ENCODE peak calls at places on chromosome 1, in four cellular contexts. One of them, this sample, is unnamed.

GRCh38 chr1:155006601-155007101 is 4.0 kb downstream of the ZBTB7B start:
- DNase-seq in HepG2: no peak
- DNase-seq in H1: no peak
- DNase-seq in HCT116: no peak
- DNase-seq in this sample: no peak

GRCh38 chr1:2290595-2291510 is 62.7 kb downstream of the SKI start:
- DNase-seq in HepG2: no peak
- DNase-seq in H1: no peak
- DNase-seq in HCT116: no peak
- DNase-seq in this sample: no peak

GRCh38 chr1:232923739-232924386 is 26.5 kb upstream of the NTPCR start:
- DNase-seq in HepG2: no peak
- DNase-seq in H1: no peak
- DNase-seq in HCT116: no peak
- DNase-seq in this sample: no peak

GRCh38 chr1:59570524-59570923 is 244.2 kb upstream of the HOOK1 start:
- DNase-seq in HepG2: peak
- DNase-seq in H1: no peak
- DNase-seq in HCT116: no peak
- DNase-seq in this sample: no peak

GRCh38 chr1:182143825-182144661 is 82.5 kb upstream of the ZNF648 start:
- DNase-seq in HepG2: no peak
- DNase-seq in H1: peak
- DNase-seq in HCT116: no peak
- DNase-seq in this sample: peak

GRCh38 chr1:227885648-227886502 is 61.9 kb downstream of the WNT9A start:
- DNase-seq in HepG2: no peak
- DNase-seq in H1: peak
- DNase-seq in HCT116: peak
- DNase-seq in this sample: peak

GRCh38 chr1:150876111-150876434 is 326 bp downstream of the ARNT start:
- DNase-seq in HepG2: peak
- DNase-seq in H1: no peak
- DNase-seq in HCT116: peak
- DNase-seq in this sample: no peak

GRCh38 chr1:241615043-241615974 is 24.9 kb downstream of the CHML start:
- DNase-seq in HepG2: peak
- DNase-seq in H1: no peak
- DNase-seq in HCT116: no peak
- DNase-seq in this sample: no peak

GRCh38 chr1:234542211-234542850 is 63.4 kb upstream of the TARBP1 start:
- DNase-seq in HepG2: no peak
- DNase-seq in H1: no peak
- DNase-seq in HCT116: no peak
- DNase-seq in this sample: no peak

GRCh38 chr1:160144921-160145320 is 6.5 kb upstream of the ATP1A4 start:
- DNase-seq in HepG2: no peak
- DNase-seq in H1: no peak
- DNase-seq in HCT116: no peak
- DNase-seq in this sample: no peak

GRCh38 chr1:87733421-87733820 is 404.7 kb downstream of the LMO4 start:
- DNase-seq in HepG2: no peak
- DNase-seq in H1: no peak
- DNase-seq in HCT116: no peak
- DNase-seq in this sample: no peak

GRCh38 chr1:53606197-53607095 is 132.5 kb downstream of the GLIS1 start:
- DNase-seq in HepG2: no peak
- DNase-seq in H1: peak
- DNase-seq in HCT116: no peak
- DNase-seq in this sample: no peak

GRCh38 chr1:182446033-182446669 is 3.8 kb upstream of the RGSL1 start:
- DNase-seq in HepG2: peak
- DNase-seq in H1: peak
- DNase-seq in HCT116: peak
- DNase-seq in this sample: peak

GRCh38 chr1:209430107-209430506 is 153.4 kb upstream of the CAMK1G start:
- DNase-seq in HepG2: no peak
- DNase-seq in H1: no peak
- DNase-seq in HCT116: no peak
- DNase-seq in this sample: no peak
- TF ChIP-seq JUND in HepG2: no peak
- TF ChIP-seq JUND in H1: no peak
- TF ChIP-seq JUND in HCT116: no peak
- TF ChIP-seq JUND in this sample: no peak

DNA sequence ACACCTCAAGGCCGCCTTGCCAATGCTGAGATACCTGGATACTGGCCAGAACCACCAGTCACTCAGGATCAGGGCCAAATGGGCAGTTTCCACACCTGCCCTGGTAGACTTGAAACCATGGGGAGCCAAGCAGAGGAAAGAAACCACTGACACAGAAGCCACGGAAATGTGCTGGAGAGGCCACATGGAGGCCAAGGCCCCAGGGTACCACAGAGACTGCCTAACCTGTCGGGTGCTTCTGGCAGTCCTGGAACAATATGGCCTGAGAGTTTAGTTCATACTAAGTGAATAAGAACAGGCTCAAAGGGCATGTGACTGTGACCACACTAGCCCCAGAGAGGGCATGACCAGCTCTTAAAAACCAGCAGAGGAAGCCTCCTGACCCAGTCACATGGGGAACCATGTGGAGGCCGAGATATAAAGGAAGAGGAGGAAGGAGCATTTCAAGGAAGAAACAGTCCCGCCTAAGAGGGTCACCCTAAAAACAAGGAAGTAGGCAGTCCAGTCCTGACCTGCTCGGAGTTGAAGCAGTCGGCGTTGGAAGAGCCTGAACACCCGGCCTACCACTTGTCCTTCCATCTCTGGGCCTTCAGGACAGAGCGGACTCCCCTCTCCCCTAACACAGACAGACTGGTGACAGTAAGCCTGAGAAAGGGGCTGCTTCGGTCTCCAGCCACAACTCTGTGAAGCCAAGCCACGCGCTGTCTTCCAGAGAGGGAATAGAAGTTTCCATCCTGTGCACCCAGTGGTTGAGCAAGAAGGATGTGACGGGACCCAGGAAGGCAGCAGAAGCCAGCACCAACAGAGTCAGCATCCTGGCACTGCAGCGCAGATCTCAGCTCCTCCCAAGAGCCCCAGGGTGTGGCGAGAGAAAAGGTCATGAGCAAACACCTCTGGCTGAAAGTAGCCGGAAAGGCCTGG is at the start of gene DENND2D:
- DNase-seq in HepG2: no peak
- DNase-seq in H1: no peak
- DNase-seq in HCT116: no peak
- DNase-seq in this sample: no peak
- TF ChIP-seq JUND in HepG2: no peak
- TF ChIP-seq JUND in H1: no peak
- TF ChIP-seq JUND in HCT116: no peak
- TF ChIP-seq JUND in this sample: no peak

GRCh38 chr1:231094421-231094820 is 54.4 kb upstream of the FAM89A start:
- DNase-seq in HepG2: no peak
- DNase-seq in H1: no peak
- DNase-seq in HCT116: no peak
- DNase-seq in this sample: no peak

GRCh38 chr1:231091415-231091814 is 51.4 kb upstream of the FAM89A start:
- DNase-seq in HepG2: no peak
- DNase-seq in H1: no peak
- DNase-seq in HCT116: no peak
- DNase-seq in this sample: no peak

GRCh38 chr1:231093158-231093922 is 53.3 kb upstream of the FAM89A start:
- DNase-seq in HepG2: no peak
- DNase-seq in H1: no peak
- DNase-seq in HCT116: no peak
- DNase-seq in this sample: no peak

GRCh38 chr1:231091853-231092301 is 51.8 kb upstream of the FAM89A start:
- DNase-seq in HepG2: peak
- DNase-seq in H1: peak
- DNase-seq in HCT116: peak
- DNase-seq in this sample: no peak

DNA sequence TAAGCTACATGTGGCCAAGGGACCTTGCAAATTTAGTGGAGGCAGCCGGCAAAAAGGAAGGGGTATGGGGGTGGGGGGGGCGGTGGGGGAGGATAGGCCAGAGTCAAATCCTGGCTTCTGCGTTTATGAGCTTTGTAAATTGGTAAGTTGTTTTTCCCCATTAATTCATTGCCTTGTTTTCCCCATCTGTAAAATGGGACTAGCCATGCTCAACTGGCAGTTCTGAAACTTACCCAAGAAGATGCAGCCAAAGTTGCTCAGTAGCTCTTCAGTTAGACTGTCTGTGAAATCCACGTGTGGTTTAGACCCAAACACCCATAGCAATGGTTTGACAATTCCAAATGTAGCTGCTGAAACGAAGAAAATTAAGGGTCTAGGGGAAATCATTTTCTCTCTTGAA is 52.3 kb upstream of the FAM89A start:
- DNase-seq in HepG2: no peak
- DNase-seq in H1: no peak
- DNase-seq in HCT116: no peak
- DNase-seq in this sample: no peak
- TF ChIP-seq JUND in HepG2: no peak
- TF ChIP-seq JUND in H1: no peak
- TF ChIP-seq JUND in HCT116: no peak
- TF ChIP-seq JUND in this sample: no peak

GRCh38 chr1:36276688-36277087 is 29.5 kb upstream of the SH3D21 start:
- DNase-seq in HepG2: no peak
- DNase-seq in H1: no peak
- DNase-seq in HCT116: no peak
- DNase-seq in this sample: no peak

GRCh38 chr1:36268981-36269380 is 37.2 kb upstream of the SH3D21 start:
- DNase-seq in HepG2: no peak
- DNase-seq in H1: no peak
- DNase-seq in HCT116: no peak
- DNase-seq in this sample: no peak

GRCh38 chr1:36269408-36269838 is 36.7 kb upstream of the SH3D21 start:
- DNase-seq in HepG2: peak
- DNase-seq in H1: no peak
- DNase-seq in HCT116: no peak
- DNase-seq in this sample: no peak

GRCh38 chr1:36273024-36273423 is 33.1 kb upstream of the SH3D21 start:
- DNase-seq in HepG2: no peak
- DNase-seq in H1: no peak
- DNase-seq in HCT116: no peak
- DNase-seq in this sample: no peak
- TF ChIP-seq JUND in HepG2: no peak
- TF ChIP-seq JUND in H1: no peak
- TF ChIP-seq JUND in HCT116: no peak
- TF ChIP-seq JUND in this sample: no peak

This sample was measured in T47D.